ENCODE peak calls at places on chromosome 3, in ten cellular contexts. P, C, I, X, Y, A, S, B, G and M are unnamed samples.

GRCh38 chr3:190532626-190533155 is 18.8 kb downstream of the IL1RAP start:
- DNase-seq in P (peak), C (no peak), I (no peak), X (no peak), Y (no peak), A (no peak), S (no peak), B (no peak), G (no peak), M (no peak)

GRCh38 chr3:185585523-185585861 is 603 bp upstream of the SENP2 start:
- DNase-seq in P (no peak), C (no peak), I (no peak), X (no peak), Y (no peak), A (no peak), S (no peak), B (no peak), G (no peak), M (no peak)

GRCh38 chr3:197516517-197516889 is 39.3 kb downstream of the BDH1 start:
- DNase-seq in P (peak), C (no peak), I (peak), X (no peak), Y (peak), A (peak), S (peak), B (no peak), G (peak), M (no peak)

GRCh38 chr3:172461530-172462138 is 13.4 kb upstream of the GHSR start:
- DNase-seq in P (no peak), C (no peak), I (peak), X (no peak), Y (peak), A (no peak), S (no peak), B (no peak), G (peak), M (peak)

GRCh38 chr3:14701676-14702075 is 26.7 kb downstream of the C3orf20 start:
- DNase-seq in P (no peak), C (no peak), I (no peak), X (no peak), Y (no peak), A (no peak), S (no peak), B (no peak), G (no peak), M (no peak)

GRCh38 chr3:134366221-134366927 is 7.9 kb downstream of the AMOTL2 start:
- DNase-seq in P (no peak), C (no peak), I (peak), X (no peak), Y (no peak), A (peak), S (no peak), B (no peak), G (no peak), M (no peak)

GRCh38 chr3:19866751-19867347 is 67.2 kb downstream of the EFHB start:
- DNase-seq in P (no peak), C (no peak), I (peak), X (no peak), Y (peak), A (no peak), S (peak), B (peak), G (peak), M (peak)

GRCh38 chr3:42250761-42251160 is 15.2 kb downstream of the CCK start:
- DNase-seq in P (no peak), C (no peak), I (no peak), X (no peak), Y (no peak), A (no peak), S (no peak), B (no peak), G (no peak), M (no peak)

GRCh38 chr3:141334627-141335250 is 33.6 kb upstream of the ZBTB38 start:
- DNase-seq in P (no peak), C (no peak), I (no peak), X (no peak), Y (no peak), A (no peak), S (no peak), B (no peak), G (no peak), M (no peak)

GRCh38 chr3:102233881-102234280 is 200.9 kb upstream of the ZPLD1 start:
- DNase-seq in P (no peak), C (no peak), I (no peak), X (no peak), Y (no peak), A (no peak), S (no peak), B (no peak), G (no peak), M (peak)

GRCh38 chr3:148625991-148626390 is 71.7 kb upstream of the AGTR1 start:
- DNase-seq in P (no peak), C (no peak), I (no peak), X (no peak), Y (no peak), A (no peak), S (no peak), B (no peak), G (no peak), M (no peak)

GRCh38 chr3:11734-12133 is 184.8 kb upstream of the CHL1 start:
- DNase-seq in P (peak), C (no peak), I (no peak), X (no peak), Y (peak), A (peak), S (no peak), B (no peak), G (no peak), M (no peak)

GRCh38 chr3:23856286-23856685 is 50.5 kb downstream of the UBE2E1 start:
- DNase-seq in P (no peak), C (no peak), I (peak), X (no peak), Y (no peak), A (no peak), S (no peak), B (no peak), G (no peak), M (no peak)

GRCh38 chr3:126105691-126106187 is 21.8 kb upstream of the SLC41A3 start:
- DNase-seq in P (no peak), C (no peak), I (no peak), X (no peak), Y (no peak), A (no peak), S (no peak), B (no peak), G (no peak), M (no peak)

GRCh38 chr3:104257486-104257885 is 1109.2 kb upstream of the ALCAM start:
- DNase-seq in P (no peak), C (no peak), I (no peak), X (no peak), Y (no peak), A (no peak), S (no peak), B (no peak), G (no peak), M (no peak)

GRCh38 chr3:116253511-116253910 is 191.8 kb downstream of the LSAMP start:
- DNase-seq in P (no peak), C (no peak), I (no peak), X (no peak), Y (no peak), A (no peak), S (no peak), B (no peak), G (no peak), M (no peak)

GRCh38 chr3:116350119-116350733 is 95.1 kb downstream of the LSAMP start:
- DNase-seq in P (no peak), C (no peak), I (no peak), X (no peak), Y (no peak), A (no peak), S (no peak), B (no peak), G (no peak), M (no peak)

GRCh38 chr3:46991406-46992165 is 12.1 kb downstream of the NBEAL2 start:
- DNase-seq in P (peak), C (no peak), I (no peak), X (no peak), Y (no peak), A (peak), S (no peak), B (no peak), G (no peak), M (no peak)

GRCh38 chr3:42546691-42547213 is 35.0 kb downstream of the SEC22C start:
- DNase-seq in P (no peak), C (no peak), I (no peak), X (no peak), Y (no peak), A (no peak), S (no peak), B (no peak), G (no peak), M (no peak)

GRCh38 chr3:162774613-162775100 is 1278.0 kb downstream of the OTOL1 start:
- DNase-seq in P (no peak), C (no peak), I (no peak), X (no peak), Y (no peak), A (no peak), S (no peak), B (no peak), G (no peak), M (no peak)

GRCh38 chr3:143207338-143207961 is 87.9 kb downstream of the CHST2 start:
- DNase-seq in P (no peak), C (no peak), I (peak), X (no peak), Y (peak), A (no peak), S (no peak), B (no peak), G (peak), M (peak)

GRCh38 chr3:141231923-141232861 is 567 bp downstream of the PXYLP1 start:
- DNase-seq in P (peak), C (no peak), I (no peak), X (peak), Y (peak), A (peak), S (no peak), B (peak), G (no peak), M (peak)

GRCh38 chr3:50388021-50388719 is 28.8 kb upstream of the TMEM115 start:
- DNase-seq in P (no peak), C (no peak), I (no peak), X (no peak), Y (no peak), A (no peak), S (no peak), B (no peak), G (no peak), M (peak)
- TF ChIP-seq CTCF in P (no peak), C (no peak), I (no peak), X (no peak), Y (peak), A (peak), S (peak), B (no peak), G (peak), M (peak)

DNA sequence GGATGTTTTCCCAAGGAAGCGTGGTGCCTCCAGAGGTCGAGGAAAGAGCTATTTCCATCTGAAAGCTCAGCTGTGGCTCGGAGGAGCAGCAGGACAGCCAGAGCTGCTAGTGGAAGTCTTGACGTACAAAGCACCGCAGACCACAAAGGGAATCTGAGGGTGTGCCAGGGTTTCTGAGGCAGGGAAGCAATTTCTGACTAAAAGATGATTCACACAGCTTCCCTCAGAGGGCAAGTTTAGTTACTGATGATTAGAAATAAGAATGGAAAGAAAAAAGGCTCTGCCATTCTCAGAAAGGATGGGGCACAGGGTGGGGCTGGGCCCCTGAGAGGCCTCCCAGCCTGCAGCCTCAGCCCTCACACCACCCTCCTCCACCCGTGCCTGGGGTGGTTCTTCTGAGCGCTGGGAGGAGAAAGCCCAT is 45.8 kb upstream of the SEC13 start:
- DNase-seq in P (no peak), C (no peak), I (peak), X (no peak), Y (peak), A (no peak), S (peak), B (no peak), G (peak), M (no peak)
- H3K4me3 ChIP-seq in P (no peak), C (no peak), I (no peak), X (no peak), Y (no peak), A (no peak), S (no peak), B (no peak), G (no peak), M (no peak)

DNA sequence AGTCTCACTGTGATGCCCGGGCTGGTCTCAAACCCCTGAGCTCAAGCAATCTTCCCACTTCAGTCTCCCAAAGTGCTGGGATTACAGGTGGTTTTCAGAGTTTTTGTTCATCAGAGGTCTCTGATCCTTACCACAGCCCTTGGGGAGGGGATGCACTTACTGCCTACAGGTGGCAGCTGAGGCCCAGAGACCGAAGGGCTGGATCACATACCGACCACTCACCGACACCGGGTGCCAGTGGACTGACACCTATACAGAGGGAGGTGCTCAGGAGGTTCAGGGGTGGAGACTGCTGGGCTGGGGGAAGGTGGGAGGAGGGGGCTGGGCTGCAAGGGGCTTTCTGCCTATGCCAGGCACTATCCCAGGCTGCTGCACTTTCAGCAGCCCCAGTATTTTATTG is 19.5 kb downstream of the DUSP7 start:
- DNase-seq in P (no peak), C (no peak), I (no peak), X (no peak), Y (no peak), A (no peak), S (no peak), B (no peak), G (no peak), M (no peak)
- TF ChIP-seq CTCF in P (no peak), C (no peak), I (no peak), X (no peak), Y (no peak), A (no peak), S (peak), B (no peak), G (no peak), M (no peak)

GRCh38 chr3:58434170-58434507 is 507 bp upstream of the PDHB start:
- DNase-seq in P (no peak), C (no peak), I (no peak), X (no peak), Y (no peak), A (no peak), S (no peak), B (no peak), G (no peak), M (no peak)
- H3K4me3 ChIP-seq in P (peak), C (peak), I (peak), X (peak), Y (peak), A (peak), S (peak), B (peak), G (peak), M (peak)

DNA sequence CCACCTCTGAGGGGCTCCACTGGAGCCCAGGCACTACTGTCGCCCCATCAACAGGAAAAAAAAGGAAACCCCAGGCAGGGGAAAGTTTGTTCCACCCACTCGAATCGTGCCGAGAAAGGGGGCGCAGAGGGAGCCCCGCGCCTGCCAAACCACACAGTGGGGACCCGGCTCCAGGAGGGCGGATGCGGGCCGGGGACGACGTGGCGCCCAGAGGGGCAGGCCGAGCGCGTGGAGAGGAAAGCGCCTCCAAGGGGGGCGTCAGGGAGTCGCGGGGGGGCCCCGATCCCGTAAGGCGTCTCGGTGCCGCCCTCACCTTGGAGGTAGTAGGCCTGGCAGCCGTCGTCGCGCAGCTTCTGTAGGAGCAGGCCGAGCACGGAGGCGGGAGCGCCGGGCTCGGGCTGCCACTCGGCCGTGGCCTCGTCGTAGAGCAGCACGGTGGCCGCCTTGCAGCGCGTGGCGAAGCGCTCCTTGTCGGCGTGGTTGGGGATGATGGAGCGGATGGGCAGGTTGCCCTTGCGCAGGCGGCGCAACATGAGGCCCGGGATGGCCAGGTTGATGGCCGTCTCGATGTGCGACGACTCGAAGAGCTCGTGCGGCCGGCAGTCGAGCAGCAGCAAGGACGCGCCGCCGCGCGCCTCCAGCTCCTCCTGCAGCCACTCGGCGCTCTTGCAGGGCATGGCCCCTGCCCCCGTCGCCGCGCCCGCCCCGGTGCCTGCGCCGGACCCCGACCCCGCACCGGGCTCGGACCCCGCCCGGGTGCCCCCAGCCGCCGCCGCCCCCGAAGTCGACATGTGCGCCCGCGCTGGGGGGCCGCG is 627 bp downstream of the DUSP7 start:
- DNase-seq in P (peak), C (peak), I (peak), X (peak), Y (peak), A (peak), S (no peak), B (peak), G (peak), M (peak)
- TF ChIP-seq CTCF in P (no peak), C (no peak), I (peak), X (no peak), Y (peak), A (peak), S (peak), B (no peak), G (no peak), M (peak)

GRCh38 chr3:129366312-129366831 is 62.1 kb downstream of the EFCAB12 start:
- DNase-seq in P (no peak), C (no peak), I (no peak), X (no peak), Y (no peak), A (no peak), S (no peak), B (no peak), G (no peak), M (no peak)

GRCh38 chr3:129371041-129371826 is 57.2 kb downstream of the EFCAB12 start:
- DNase-seq in P (no peak), C (no peak), I (no peak), X (no peak), Y (no peak), A (no peak), S (no peak), B (no peak), G (no peak), M (no peak)

GRCh38 chr3:129365779-129366178 is 62.7 kb downstream of the EFCAB12 start:
- DNase-seq in P (no peak), C (no peak), I (peak), X (no peak), Y (no peak), A (no peak), S (no peak), B (no peak), G (no peak), M (no peak)

GRCh38 chr3:129370248-129370964 is 58.0 kb downstream of the EFCAB12 start:
- DNase-seq in P (no peak), C (no peak), I (no peak), X (no peak), Y (no peak), A (no peak), S (no peak), B (no peak), G (no peak), M (no peak)

GRCh38 chr3:129369711-129370110 is 58.7 kb downstream of the EFCAB12 start:
- DNase-seq in P (no peak), C (no peak), I (no peak), X (no peak), Y (no peak), A (no peak), S (no peak), B (no peak), G (no peak), M (no peak)
- H3K4me3 ChIP-seq in P (no peak), C (no peak), I (no peak), X (no peak), Y (no peak), A (no peak), S (no peak), B (no peak), G (no peak), M (no peak)

GRCh38 chr3:64824281-64824980 is 136.6 kb upstream of the ADAMTS9 start:
- DNase-seq in P (no peak), C (no peak), I (peak), X (no peak), Y (peak), A (no peak), S (no peak), B (no peak), G (peak), M (no peak)

GRCh38 chr3:64830681-64831080 is 142.9 kb upstream of the ADAMTS9 start:
- DNase-seq in P (no peak), C (no peak), I (no peak), X (no peak), Y (no peak), A (no peak), S (no peak), B (no peak), G (no peak), M (no peak)

GRCh38 chr3:64829331-64829730 is 141.5 kb upstream of the ADAMTS9 start:
- DNase-seq in P (no peak), C (no peak), I (no peak), X (no peak), Y (no peak), A (no peak), S (no peak), B (no peak), G (no peak), M (no peak)

GRCh38 chr3:64825404-64825803 is 137.6 kb upstream of the ADAMTS9 start:
- DNase-seq in P (no peak), C (no peak), I (no peak), X (no peak), Y (no peak), A (no peak), S (no peak), B (no peak), G (no peak), M (no peak)

DNA sequence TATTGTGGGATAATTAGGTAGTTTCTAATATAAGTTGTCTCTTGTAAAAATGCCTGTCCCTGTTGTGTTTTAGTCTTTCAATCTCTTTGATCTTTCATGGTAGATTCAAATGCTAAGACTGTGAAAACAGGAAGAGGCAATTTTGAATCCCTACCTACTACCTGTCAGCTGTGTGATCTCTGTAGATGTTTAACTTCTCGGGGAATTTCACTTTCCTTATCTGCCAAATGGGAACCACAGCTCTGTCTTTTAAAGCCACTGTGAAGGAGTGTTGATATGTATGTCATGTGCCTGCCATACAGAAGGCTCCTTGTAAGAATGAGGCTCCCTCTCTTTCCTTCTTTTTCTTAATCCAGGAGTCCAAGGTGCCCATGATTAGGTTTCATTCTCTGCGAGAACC is 139.6 kb upstream of the ADAMTS9 start:
- DNase-seq in P (no peak), C (no peak), I (no peak), X (no peak), Y (no peak), A (no peak), S (no peak), B (no peak), G (no peak), M (no peak)
- TF ChIP-seq CTCF in P (no peak), C (no peak), I (no peak), X (no peak), Y (no peak), A (no peak), S (no peak), B (no peak), G (no peak), M (no peak)

GRCh38 chr3:60027335-60027734 is 977.5 kb upstream of the CFAP20DC start:
- DNase-seq in P (no peak), C (no peak), I (no peak), X (no peak), Y (no peak), A (no peak), S (no peak), B (no peak), G (no peak), M (no peak)
- H3K4me3 ChIP-seq in P (no peak), C (no peak), I (no peak), X (no peak), Y (no peak), A (no peak), S (no peak), B (no peak), G (no peak), M (no peak)

GRCh38 chr3:123745184-123745855 is 138.8 kb downstream of the MYLK start:
- DNase-seq in P (no peak), C (no peak), I (peak), X (no peak), Y (peak), A (no peak), S (no peak), B (no peak), G (peak), M (no peak)
- TF ChIP-seq CTCF in P (peak), C (no peak), I (peak), X (peak), Y (peak), A (peak), S (peak), B (no peak), G (peak), M (no peak)

GRCh38 chr3:193598202-193598601 is 5.2 kb downstream of the OPA1 start:
- DNase-seq in P (no peak), C (no peak), I (no peak), X (no peak), Y (no peak), A (no peak), S (no peak), B (no peak), G (no peak), M (no peak)
- H3K4me3 ChIP-seq in P (no peak), C (no peak), I (no peak), X (no peak), Y (no peak), A (no peak), S (no peak), B (no peak), G (no peak), M (no peak)